ENCODE peak calls at places on chromosomes 11 and 22, in seven cellular contexts. K, I, F, M, T, V and E are unnamed samples.
A peak's percentile ranks its signal among the peaks of the same experiment; 100 is the strongest.

GRCh38 chr11:12715131-12715530 is 40.9 kb downstream of the TEAD1 start:
- DNase-seq in I (no peak), V (no peak), T (no peak), M (no peak), K (no peak), F (no peak), E (no peak)

GRCh38 chr11:119694334-119694733 is 34.7 kb downstream of the NECTIN1 start:
- DNase-seq in T (peak; percentile 21), V (no peak), K (no peak), F (peak; percentile 70), M (no peak), I (peak; percentile 35), E (no peak)

GRCh38 chr11:101686514-101686913 is 102.7 kb upstream of the TRPC6 start:
- DNase-seq in F (no peak), T (no peak), M (peak; percentile 68), V (no peak), I (peak; percentile 88), K (no peak), E (no peak)

GRCh38 chr11:121328213-121328966 is 35.8 kb downstream of the SC5D start:
- DNase-seq in V (no peak), I (no peak), K (no peak), F (no peak), M (no peak), T (peak; percentile 17), E (no peak)

GRCh38 chr11:74636633-74637184 is 44.3 kb downstream of the POLD3 start:
- DNase-seq in V (no peak), I (peak; percentile 95), K (no peak), M (peak; percentile 95), F (no peak), T (no peak), E (no peak)

GRCh38 chr11:85088286-85088685 is 538.9 kb downstream of the DLG2 start:
- DNase-seq in V (no peak), T (no peak), I (no peak), F (no peak), K (no peak), M (peak; percentile 75), E (no peak)

GRCh38 chr11:122309262-122309925 is 193.4 kb upstream of the BLID start:
- DNase-seq in I (peak; percentile 10), M (no peak), T (no peak), F (no peak), K (no peak), V (no peak), E (no peak)

GRCh38 chr11:32414925-32415324 is 20.4 kb downstream of the WT1 start:
- DNase-seq in V (no peak), M (no peak), I (no peak), T (no peak), K (no peak), F (no peak), E (no peak)

GRCh38 chr22:37284807-37285355 is 2.6 kb downstream of the CYTH4 start:
- DNase-seq in T (peak; percentile 99), K (no peak), V (no peak), F (peak; percentile 36), I (no peak), M (no peak), E (no peak)

GRCh38 chr11:37995886-37996285 is 1397.8 kb upstream of the RAG2 start:
- DNase-seq in I (no peak), V (no peak), M (no peak), K (no peak), T (no peak), F (no peak), E (no peak)

GRCh38 chr11:71065794-71066193 is 186.6 kb downstream of the SHANK2 start:
- DNase-seq in M (no peak), I (no peak), V (no peak), F (no peak), T (no peak), K (no peak), E (no peak)

GRCh38 chr11:10305262-10305963 is 540 bp downstream of the ADM start:
- DNase-seq in K (no peak), M (peak; percentile 60), I (no peak), F (peak; percentile 60), V (no peak), T (peak; percentile 59), E (peak; percentile 63)

GRCh38 chr11:72316984-72317383 is 73.0 kb upstream of the PHOX2A start:
- DNase-seq in F (no peak), T (no peak), I (no peak), M (no peak), V (no peak), K (no peak), E (no peak)

GRCh38 chr22:29011200-29011867 is 50.3 kb downstream of the C22orf31 start:
- DNase-seq in V (no peak), I (no peak), F (peak; percentile 68), T (no peak), K (no peak), M (no peak), E (no peak)